ENCODE peak calls at places on chromosomes 13 and 19, in four cellular contexts. M is RWPE1, E is cardiac fibroblast, G is ascending aorta. R is an unnamed sample.

GRCh38 chr19:53254451-53255341 is at the start of gene ZNF677:
- DNase-seq in M (peak; percentile 69), E (peak; percentile 94), G (peak; percentile 92), R (peak; percentile 83)

GRCh38 chr19:45294291-45295029 is 28.2 kb downstream of the CKM start:
- DNase-seq in M (no peak), E (no peak), G (peak; percentile 59), R (no peak)

GRCh38 chr19:41540041-41540695 is 35.8 kb upstream of the CEACAM21 start:
- DNase-seq in M (no peak), E (no peak), G (no peak), R (no peak)

GRCh38 chr19:38213911-38214625 is 10.0 kb downstream of the DPF1 start:
- DNase-seq in M (no peak), E (peak; percentile 29), G (no peak), R (no peak)

GRCh38 chr13:75715598-75716523 is 79.7 kb downstream of the LMO7 start:
- DNase-seq in M (no peak), E (peak; percentile 44), G (no peak), R (no peak)

GRCh38 chr13:94992277-94992989 is 280.1 kb upstream of the SOX21 start:
- DNase-seq in M (no peak), E (peak; percentile 82), G (no peak), R (no peak)

GRCh38 chr13:80030491-80030890 is 310.4 kb downstream of the SPRY2 start:
- DNase-seq in M (peak; percentile 12), E (peak; percentile 61), G (no peak), R (peak; percentile 6)

GRCh38 chr13:75137911-75138571 is 343.9 kb downstream of the TBC1D4 start:
- DNase-seq in M (no peak), E (peak; percentile 25), G (no peak), R (no peak)

GRCh38 chr19:1365964-1366695 is 17.6 kb upstream of the NDUFS7 start:
- DNase-seq in M (no peak), E (no peak), G (no peak), R (no peak)

GRCh38 chr19:55642153-55643002 is 1.1 kb upstream of the ZNF581 start:
- DNase-seq in M (no peak), E (peak; percentile 29), G (no peak), R (no peak)

GRCh38 chr13:106291006-106291405 is 244.5 kb downstream of the EFNB2 start:
- DNase-seq in M (peak; percentile 15), E (peak; percentile 31), G (no peak), R (no peak)

GRCh38 chr19:36041831-36042230 is 9.2 kb upstream of the CLIP3 start:
- DNase-seq in M (peak; percentile 20), E (peak; percentile 96), G (no peak), R (no peak)

GRCh38 chr19:14775855-14776254 is 2.5 kb downstream of the ADGRE2 start:
- DNase-seq in M (no peak), E (no peak), G (no peak), R (no peak)

GRCh38 chr19:39679056-39679790 is 23.5 kb downstream of the LGALS16 start:
- DNase-seq in M (no peak), E (no peak), G (no peak), R (no peak)

GRCh38 chr19:18202759-18203407 is 959 bp downstream of the RAB3A start:
- DNase-seq in M (no peak), E (peak; percentile 27), G (no peak), R (peak; percentile 31)

GRCh38 chr13:26539738-26540292 is 17.7 kb upstream of the WASF3 start:
- DNase-seq in M (no peak), E (no peak), G (no peak), R (no peak)

GRCh38 chr19:9850235-9850959 is 15.3 kb downstream of the PIN1 start:
- DNase-seq in M (no peak), E (no peak), G (no peak), R (no peak)

GRCh38 chr19:16457195-16457953 is 14.4 kb downstream of the EPS15L1 start:
- DNase-seq in M (no peak), E (peak; percentile 80), G (peak; percentile 73), R (no peak)

GRCh38 chr13:45695198-45695730 is 6.9 kb upstream of the CBY2 start:
- DNase-seq in M (no peak), E (no peak), G (no peak), R (no peak)

GRCh38 chr19:7355871-7356270 is 7.1 kb downstream of the ARHGEF18 start:
- DNase-seq in M (no peak), E (no peak), G (no peak), R (no peak)

GRCh38 chr13:94305934-94306333 is 173.5 kb downstream of the DCT start:
- DNase-seq in M (no peak), E (no peak), G (no peak), R (no peak)

GRCh38 chr13:81017525-81018152 is 676.7 kb upstream of the SPRY2 start:
- DNase-seq in M (peak; percentile 26), E (peak; percentile 75), G (no peak), R (no peak)

GRCh38 chr19:16594681-16595091 is 22.5 kb upstream of the SLC35E1 start:
- DNase-seq in M (no peak), E (no peak), G (no peak), R (no peak)

GRCh38 chr19:2129022-2129421 is 22.3 kb downstream of the AP3D1 start:
- DNase-seq in M (no peak), E (no peak), G (no peak), R (no peak)

GRCh38 chr19:7004313-7004931 is 16.8 kb downstream of the MBD3L2B start:
- DNase-seq in M (peak; percentile 22), E (no peak), G (no peak), R (peak; percentile 11)

GRCh38 chr19:13881692-13882418 is 4.9 kb downstream of the NANOS3 start:
- DNase-seq in M (no peak), E (peak; percentile 46), G (no peak), R (no peak)

GRCh38 chr19:2076481-2077082 is 19.5 kb downstream of the MOB3A start:
- DNase-seq in M (no peak), E (no peak), G (no peak), R (no peak)

GRCh38 chr13:113034451-113035208 is 65.6 kb downstream of the MCF2L start:
- DNase-seq in M (peak; percentile 65), E (peak; percentile 70), G (no peak), R (peak; percentile 62)

GRCh38 chr19:46374526-46375475 is 27.9 kb downstream of the PPP5C start:
- DNase-seq in M (no peak), E (no peak), G (peak; percentile 60), R (no peak)

GRCh38 chr13:41919741-41920487 is 41.0 kb downstream of the VWA8 start:
- DNase-seq in M (no peak), E (no peak), G (no peak), R (no peak)

GRCh38 chr13:44578064-44578394 is 1.9 kb upstream of the TSC22D1 start:
- DNase-seq in M (no peak), E (no peak), G (no peak), R (no peak)

GRCh38 chr19:2123682-2124387 is 27.1 kb downstream of the IZUMO4 start:
- DNase-seq in M (peak; percentile 11), E (peak; percentile 9), G (no peak), R (peak; percentile 41)

GRCh38 chr13:45412274-45413049 is 5.7 kb downstream of the SLC25A30 start:
- DNase-seq in M (no peak), E (no peak), G (peak; percentile 57), R (no peak)

GRCh38 chr13:27406178-27406939 is 18.1 kb upstream of the GTF3A start:
- DNase-seq in M (peak; percentile 47), E (peak; percentile 61), G (peak; percentile 52), R (peak; percentile 17)

GRCh38 chr13:31328549-31329229 is 128.9 kb downstream of the B3GLCT start:
- DNase-seq in M (no peak), E (no peak), G (no peak), R (no peak)

GRCh38 chr13:80901111-80902014 is 560.4 kb upstream of the SPRY2 start:
- DNase-seq in M (no peak), E (peak; percentile 85), G (no peak), R (no peak)

GRCh38 chr13:52070929-52071523 is 46.5 kb downstream of the UTP14C start:
- DNase-seq in M (peak; percentile 25), E (peak; percentile 44), G (no peak), R (no peak)
- TF ChIP-seq CTCF in M (no peak), E (peak; percentile 24), G (no peak), R (no peak)

GRCh38 chr13:25409938-25410337 is 38.2 kb downstream of the ATP8A2 start:
- DNase-seq in M (no peak), E (no peak), G (no peak), R (no peak)

GRCh38 chr13:25401958-25402357 is 30.2 kb downstream of the ATP8A2 start:
- DNase-seq in M (no peak), E (no peak), G (no peak), R (no peak)

GRCh38 chr13:25406377-25406776 is 34.6 kb downstream of the ATP8A2 start:
- DNase-seq in M (no peak), E (no peak), G (no peak), R (peak; percentile 12)
- TF ChIP-seq CTCF in M (no peak), E (no peak), G (no peak), R (no peak)

DNA sequence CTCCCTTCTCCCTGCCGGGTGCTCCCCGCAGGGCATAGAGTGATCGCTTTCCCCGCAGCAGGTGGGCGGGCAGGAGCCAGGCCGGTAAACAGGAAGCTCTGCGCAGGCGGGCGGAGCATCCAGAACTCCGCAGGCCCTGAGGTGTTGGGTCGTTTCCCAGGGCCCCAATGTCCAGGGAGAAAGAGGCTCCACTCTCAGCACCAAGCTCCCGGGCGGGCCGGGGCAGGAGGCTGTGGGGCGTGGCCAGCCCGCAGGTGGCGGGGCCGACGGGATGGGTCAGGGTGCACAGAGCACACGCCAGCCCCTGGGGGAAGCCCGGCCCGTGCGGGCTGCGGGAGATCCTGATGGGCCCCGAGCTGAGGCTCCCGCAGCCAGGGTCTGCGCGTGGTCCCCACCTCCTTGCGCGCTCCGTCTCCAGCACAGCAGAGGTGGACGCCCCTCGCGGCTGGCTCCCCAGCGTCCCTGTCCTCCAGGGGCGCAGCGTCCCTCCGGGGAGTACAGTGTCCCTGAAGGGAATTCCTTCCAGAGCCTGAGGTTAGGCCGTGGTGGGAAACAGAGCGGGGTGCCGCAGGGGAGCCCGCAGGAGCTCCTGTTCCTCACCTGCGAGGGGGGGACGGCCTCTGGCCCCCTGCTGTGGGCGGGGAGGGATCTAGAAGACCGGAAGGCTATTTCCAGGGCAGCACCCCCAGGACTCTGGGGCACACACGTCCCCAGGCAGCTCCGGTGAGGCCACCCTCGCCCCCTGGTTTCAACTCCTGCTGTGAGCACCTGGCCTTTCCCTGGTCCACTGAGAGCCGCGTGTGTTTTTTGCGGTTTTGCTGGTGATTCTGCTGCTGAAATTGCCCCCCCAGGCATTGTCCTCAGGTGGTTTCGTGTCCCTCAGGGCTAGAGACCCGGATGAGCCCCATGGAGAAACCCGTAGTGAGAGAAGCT is 12.2 kb downstream of the PIP5K1C start:
- DNase-seq in M (no peak), E (no peak), G (no peak), R (no peak)
- TF ChIP-seq CTCF in M (no peak), E (no peak), G (no peak), R (no peak)

GRCh38 chr19:3248728-3249315 is 24.4 kb downstream of the CELF5 start:
- DNase-seq in M (no peak), E (no peak), G (no peak), R (no peak)
- TF ChIP-seq CTCF in M (no peak), E (no peak), G (no peak), R (no peak)

GRCh38 chr19:19662344-19662743 is 1.1 kb downstream of the ATP13A1 start:
- DNase-seq in M (no peak), E (no peak), G (no peak), R (no peak)

GRCh38 chr19:19661675-19662251 is 1.7 kb downstream of the ATP13A1 start:
- DNase-seq in M (no peak), E (no peak), G (peak; percentile 62), R (no peak)

GRCh38 chr19:19662866-19663291 is 597 bp downstream of the ATP13A1 start:
- DNase-seq in M (no peak), E (peak; percentile 20), G (no peak), R (peak; percentile 37)

GRCh38 chr19:19661141-19661674 is 2.3 kb downstream of the ATP13A1 start:
- DNase-seq in M (no peak), E (no peak), G (no peak), R (no peak)

GRCh38 chr19:19663292-19664120 is at the start of gene ATP13A1:
- DNase-seq in M (peak; percentile 89), E (peak; percentile 99), G (peak; percentile 99), R (peak; percentile 87)
- TF ChIP-seq CTCF in M (no peak), E (no peak), G (no peak), R (no peak)